ENCODE peak calls at places on chromosomes 13 and 19, in six cellular contexts. H is IMR-90, D is mesenchymal stem cell, P is mesendoderm, R is H1, J is H9. M is an unnamed sample.

GRCh38 chr19:15671891-15672579 is 852 bp upstream of the CYP4F12 start:
- DNase-seq in D (no peak), J (no peak), H (no peak), R (no peak), P (no peak), M (no peak)

GRCh38 chr19:2550431-2551171 is 74.7 kb downstream of the GADD45B start:
- DNase-seq in J (peak; percentile 47), H (no peak), R (no peak), P (peak; percentile 68), D (no peak), M (no peak)

GRCh38 chr13:54183728-54184127 is 1155.1 kb downstream of the OLFM4 start:
- DNase-seq in R (no peak), D (no peak), H (no peak), P (no peak), J (no peak), M (no peak)

GRCh38 chr13:96551540-96551939 is 442.7 kb downstream of the OXGR1 start:
- DNase-seq in P (peak; percentile 8), D (peak; percentile 42), J (no peak), R (no peak), H (no peak), M (no peak)

GRCh38 chr13:99154064-99154463 is 46.6 kb upstream of the UBAC2 start:
- DNase-seq in H (no peak), J (no peak), P (peak; percentile 29), R (no peak), D (no peak), M (no peak)

GRCh38 chr13:68275758-68276157 is 1045.6 kb upstream of the PCDH9 start:
- DNase-seq in J (no peak), P (peak; percentile 5), R (no peak), D (no peak), H (no peak), M (no peak)

GRCh38 chr13:25839356-25839755 is 212.5 kb downstream of the SHISA2 start:
- DNase-seq in P (no peak), R (no peak), J (no peak), D (no peak), H (no peak), M (no peak)

GRCh38 chr13:51590231-51590630 is 6.0 kb downstream of the WDFY2 start:
- DNase-seq in H (no peak), D (peak; percentile 29), P (no peak), R (no peak), J (no peak), M (no peak)

GRCh38 chr13:41639237-41639904 is 182.0 kb downstream of the RGCC start:
- DNase-seq in J (no peak), P (no peak), R (no peak), D (no peak), H (no peak), M (no peak)

GRCh38 chr19:40640744-40641143 is 39.6 kb downstream of the LTBP4 start:
- DNase-seq in D (peak; percentile 42), J (no peak), R (no peak), H (peak; percentile 45), P (no peak), M (no peak)

GRCh38 chr13:35992964-35993363 is 138.2 kb downstream of the DCLK1 start:
- DNase-seq in H (no peak), D (no peak), P (no peak), R (peak; percentile 39), J (no peak), M (no peak)

GRCh38 chr19:29953352-29954247 is 11.6 kb downstream of the URI1 start:
- DNase-seq in H (no peak), P (no peak), J (no peak), R (no peak), D (no peak), M (no peak)

GRCh38 chr13:99225078-99225477 is 24.4 kb downstream of the UBAC2 start:
- DNase-seq in D (no peak), R (no peak), H (no peak), J (no peak), P (no peak), M (no peak)

GRCh38 chr19:1112254-1113208 is 8.7 kb downstream of the GPX4 start:
- DNase-seq in J (peak; percentile 91), D (no peak), P (peak; percentile 54), H (no peak), R (no peak), M (no peak)

GRCh38 chr13:26007261-26007765 is 44.5 kb downstream of the SHISA2 start:
- DNase-seq in P (no peak), H (no peak), J (no peak), R (no peak), D (no peak), M (no peak)

GRCh38 chr19:2719910-2720776 is 1.0 kb downstream of the DIRAS1 start:
- DNase-seq in D (peak; percentile 24), J (peak; percentile 63), R (peak; percentile 76), P (peak; percentile 70), H (peak; percentile 40), M (no peak)

GRCh38 chr13:44506719-44507118 is 69.4 kb downstream of the TSC22D1 start:
- DNase-seq in H (no peak), D (no peak), P (no peak), J (no peak), R (no peak), M (no peak)

GRCh38 chr13:51469790-51470189 is 17.0 kb upstream of the INTS6 start:
- DNase-seq in H (no peak), P (no peak), D (no peak), J (no peak), R (no peak), M (no peak)

GRCh38 chr19:35805518-35806102 is 7.0 kb downstream of the PRODH2 start:
- DNase-seq in H (no peak), R (no peak), D (no peak), P (no peak), J (no peak), M (no peak)
- H2BK15ac ChIP-seq in H (no peak overlapping the region), R (no peak overlapping the region), D (no peak overlapping the region), P (no peak overlapping the region), J (no peak overlapping the region), M (no peak overlapping the region)

GRCh38 chr13:27192896-27193295 is 21.3 kb upstream of the USP12 start:
- DNase-seq in P (no peak), D (no peak), H (no peak), R (no peak), J (no peak), M (no peak)

GRCh38 chr13:27186295-27186694 is 14.7 kb upstream of the USP12 start:
- DNase-seq in P (no peak), R (no peak), H (no peak), J (no peak), D (no peak), M (no peak)

GRCh38 chr13:27194209-27194608 is 22.6 kb upstream of the USP12 start:
- DNase-seq in H (no peak), J (no peak), D (peak; percentile 22), P (no peak), R (no peak), M (no peak)

GRCh38 chr13:27188239-27188638 is 16.6 kb upstream of the USP12 start:
- DNase-seq in R (no peak), H (no peak), D (no peak), J (no peak), P (no peak), M (no peak)

DNA sequence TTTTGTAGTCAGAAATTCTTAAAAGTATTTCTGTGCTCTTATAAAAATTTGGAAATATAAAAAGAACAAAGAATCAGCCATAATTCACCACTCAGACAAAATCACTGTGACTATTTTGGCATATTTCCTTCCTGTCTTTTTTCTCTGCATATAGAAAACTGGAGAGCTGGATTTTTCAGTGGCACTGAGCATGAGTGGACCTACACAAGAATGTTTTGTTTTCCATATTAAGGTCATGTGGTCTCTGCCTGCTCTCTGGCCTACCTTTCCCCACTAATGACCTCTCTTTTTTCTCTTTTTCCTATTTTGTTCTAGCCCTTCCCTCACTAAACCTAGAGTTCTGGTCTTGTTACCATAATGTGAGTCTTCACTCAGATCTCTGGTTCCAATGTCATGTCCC is 17.6 kb upstream of the USP12 start:
- DNase-seq in D (no peak), P (no peak), R (no peak), J (no peak), H (no peak), M (no peak)
- H2BK15ac ChIP-seq in D (no peak overlapping the region), P (no peak overlapping the region), R (no peak overlapping the region), J (no peak overlapping the region), H (peak overlapping the region; percentile 31), M (no peak overlapping the region)

GRCh38 chr13:100229603-100230002 is 140.7 kb downstream of the PCCA start:
- DNase-seq in P (no peak), H (no peak), R (no peak), J (no peak), D (no peak), M (no peak)

GRCh38 chr13:100235311-100235901 is 146.5 kb downstream of the PCCA start:
- DNase-seq in P (peak; percentile 50), R (no peak), J (no peak), H (peak; percentile 63), D (peak; percentile 52), M (peak; percentile 20)

GRCh38 chr13:100234006-100234405 is 145.1 kb downstream of the PCCA start:
- DNase-seq in R (no peak), P (no peak), D (no peak), J (no peak), H (no peak), M (peak; percentile 24)

GRCh38 chr13:100230813-100231575 is 142.1 kb downstream of the PCCA start:
- DNase-seq in R (no peak), J (no peak), H (no peak), D (no peak), P (no peak), M (no peak)

DNA sequence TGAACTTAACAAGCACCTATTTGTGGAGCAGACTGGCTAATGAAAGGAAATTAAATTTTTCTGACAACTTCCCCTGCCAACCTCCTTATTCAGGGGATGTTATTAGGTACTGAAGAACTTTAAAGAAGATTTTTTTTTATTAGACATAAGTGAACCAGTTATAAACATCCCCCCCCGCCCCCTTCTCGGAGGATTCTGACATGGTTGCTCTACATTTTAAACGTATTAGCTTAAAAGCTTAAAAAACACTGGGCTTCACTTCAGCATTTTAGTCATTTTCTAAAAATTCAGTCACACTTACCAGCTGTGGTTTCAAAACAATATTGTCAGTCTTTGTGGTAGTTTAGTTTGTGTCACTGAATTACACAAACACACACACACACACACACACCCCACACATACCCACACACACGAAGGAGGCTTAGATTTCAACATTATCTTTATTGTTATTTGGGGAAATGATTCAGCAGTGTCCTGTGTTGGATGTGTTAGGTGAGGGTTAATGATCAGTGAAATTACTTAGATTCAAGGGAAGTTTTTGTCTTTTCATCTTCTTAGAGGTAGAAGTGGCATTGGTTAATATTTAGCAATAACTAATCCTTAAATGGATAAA is 145.7 kb downstream of the PCCA start:
- DNase-seq in R (no peak), P (peak; percentile 45), D (peak; percentile 15), J (no peak), H (peak; percentile 55), M (no peak)
- H2BK15ac ChIP-seq in R (no peak overlapping the region), P (no peak overlapping the region), D (no peak overlapping the region), J (no peak overlapping the region), H (peak overlapping the region; percentile 60), M (no peak overlapping the region)

DNA sequence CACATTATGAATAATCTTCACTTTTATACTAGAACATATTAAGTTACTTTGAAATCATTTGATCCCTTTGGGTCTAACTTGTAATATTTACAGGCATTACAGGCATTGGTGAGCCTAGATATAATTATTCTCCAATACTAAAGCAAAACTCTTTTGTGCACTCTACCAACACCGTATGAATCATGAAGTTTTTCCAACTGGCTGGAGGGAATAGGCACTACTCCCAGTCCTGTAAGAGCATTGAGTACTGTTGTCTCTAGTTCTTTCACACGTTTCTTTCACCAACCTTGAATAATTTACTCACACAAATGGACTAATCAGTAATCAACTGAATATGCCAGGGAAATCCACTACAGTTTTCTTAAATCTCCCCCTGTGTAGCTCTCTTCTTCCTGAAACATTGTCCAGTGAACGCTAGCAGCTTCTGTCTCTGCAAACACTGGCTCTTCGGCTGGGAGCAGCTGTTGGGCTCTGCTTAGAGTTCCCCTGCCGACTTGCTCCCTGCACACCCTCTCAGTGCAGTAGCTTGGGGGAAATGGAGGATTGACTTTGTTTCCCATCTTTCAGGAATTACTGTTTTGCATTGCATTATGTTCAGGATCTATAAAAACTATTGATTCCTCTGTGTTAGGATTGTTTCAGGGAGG is 476.7 kb downstream of the RFC3 start:
- DNase-seq in H (no peak), P (no peak), J (no peak), D (no peak), R (no peak), M (no peak)
- H2BK15ac ChIP-seq in H (no peak overlapping the region), P (no peak overlapping the region), J (no peak overlapping the region), D (no peak overlapping the region), R (no peak overlapping the region), M (no peak overlapping the region)